ENCODE peak calls at places on chromosomes 1 and 21, in eight cellular contexts. H, E, I, V, R, W, M and N are unnamed samples.

GRCh38 chr1:176717052-176717754 is 254.2 kb downstream of the PAPPA2 start:
- DNase-seq in E (no peak), V (no peak), I (no peak), R (no peak), M (no peak), H (no peak), W (no peak), N (no peak)

GRCh38 chr1:106620521-106620954 is 435.9 kb upstream of the PRMT6 start:
- DNase-seq in R (no peak), H (no peak), V (no peak), W (no peak), M (no peak), E (peak; percentile 12), I (no peak), N (peak; percentile 34)

GRCh38 chr1:244048566-244049141 is 2.4 kb upstream of the ZBTB18 start:
- DNase-seq in W (no peak), V (no peak), I (no peak), H (no peak), M (no peak), E (peak; percentile 12), R (no peak), N (no peak)

GRCh38 chr1:22915816-22916468 is 56.7 kb downstream of the LACTBL1 start:
- DNase-seq in E (no peak), I (no peak), M (no peak), V (no peak), W (no peak), H (no peak), R (no peak), N (no peak)

GRCh38 chr1:182643699-182644098 is 39.5 kb upstream of the RGS16 start:
- DNase-seq in H (no peak), V (no peak), W (no peak), R (no peak), I (no peak), E (no peak), M (no peak), N (no peak)

GRCh38 chr1:30757196-30757949 is at the start of gene LAPTM5:
- DNase-seq in V (peak; percentile 48), I (peak; percentile 26), M (peak; percentile 18), H (peak; percentile 57), W (no peak), E (peak; percentile 69), R (peak; percentile 72), N (peak; percentile 55)

GRCh38 chr1:167454929-167455785 is 63.2 kb downstream of the CD247 start:
- DNase-seq in H (peak; percentile 53), W (peak; percentile 48), R (peak; percentile 77), E (peak; percentile 68), I (peak; percentile 43), V (peak; percentile 69), M (peak; percentile 64), N (peak; percentile 94)

GRCh38 chr1:200028586-200029034 is 1.1 kb downstream of the NR5A2 start:
- DNase-seq in V (no peak), R (no peak), E (no peak), W (no peak), M (no peak), I (no peak), H (no peak), N (no peak)

GRCh38 chr1:240602189-240602588 is 9.8 kb downstream of the GREM2 start:
- DNase-seq in H (no peak), E (no peak), V (no peak), R (no peak), W (no peak), I (no peak), M (no peak), N (no peak)

GRCh38 chr1:53982034-53982761 is 35.8 kb downstream of the LDLRAD1 start:
- DNase-seq in I (peak; percentile 54), W (peak; percentile 47), M (peak; percentile 25), R (peak; percentile 17), H (peak; percentile 24), V (no peak), E (no peak), N (no peak)

GRCh38 chr1:18480315-18481189 is at the start of gene KLHDC7A:
- DNase-seq in R (peak; percentile 33), E (no peak), I (no peak), V (peak; percentile 90), M (peak; percentile 65), H (no peak), W (no peak), N (no peak)
- TF ChIP-seq POLR2A in R (no peak), E (no peak), I (no peak), V (no peak), M (peak; percentile 70), H (no peak), W (no peak), N (no peak)

GRCh38 chr1:154353460-154353904 is 28.2 kb downstream of the ATP8B2 start:
- DNase-seq in R (peak; percentile 44), V (peak; percentile 51), W (no peak), M (peak; percentile 41), E (peak; percentile 76), I (no peak), H (no peak), N (no peak)
- H3K4me3 ChIP-seq in R (peak overlapping the region; percentile 51), V (peak overlapping the region; percentile 51), W (no peak overlapping the region), M (no peak overlapping the region), E (no peak overlapping the region), I (peak overlapping the region; percentile 32), H (no peak overlapping the region), N (no peak overlapping the region)

DNA sequence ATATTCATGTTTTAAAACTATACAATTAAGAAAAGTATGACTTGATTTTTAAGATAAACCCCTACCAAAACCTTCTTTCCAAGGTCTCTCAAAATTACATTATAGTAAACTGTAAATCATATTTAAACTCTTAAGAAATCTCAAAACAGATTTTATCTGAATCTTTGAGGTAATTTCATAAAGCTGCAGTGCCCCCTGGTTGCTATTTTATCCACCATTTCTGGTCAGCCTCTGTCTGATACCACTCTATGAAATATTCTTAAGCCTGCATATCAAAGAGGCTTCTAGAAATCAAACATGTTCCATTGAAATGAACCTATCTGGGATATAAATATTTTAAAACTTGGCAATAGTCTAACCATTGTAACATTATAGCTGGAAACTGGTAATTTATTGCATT is 317.3 kb downstream of the COL11A1 start:
- DNase-seq in R (no peak), M (no peak), H (no peak), E (no peak), I (no peak), W (no peak), V (no peak), N (no peak)
- TF ChIP-seq CTCF in R (no peak), M (no peak), H (no peak), E (no peak), I (no peak), W (no peak), V (no peak), N (no peak)

GRCh38 chr1:32361674-32362473 is 411 bp downstream of the FAM229A start:
- DNase-seq in W (peak; percentile 85), E (peak; percentile 68), R (peak; percentile 45), M (peak; percentile 56), H (peak; percentile 62), I (peak; percentile 69), V (peak; percentile 49), N (peak; percentile 90)
- TF ChIP-seq POLR2A in W (no peak), E (peak; percentile 25), R (no peak), M (peak; percentile 29), H (no peak), I (no peak), V (no peak), N (no peak)

GRCh38 chr21:34996304-34997081 is 52.6 kb downstream of the RUNX1 start:
- DNase-seq in W (no peak), R (no peak), E (peak; percentile 31), H (no peak), V (no peak), I (peak; percentile 42), M (no peak), N (peak; percentile 90)
- H3K4me3 ChIP-seq in W (no peak overlapping the region), R (no peak overlapping the region), E (no peak overlapping the region), H (no peak overlapping the region), V (no peak overlapping the region), I (no peak overlapping the region), M (no peak overlapping the region), N (no peak overlapping the region)

GRCh38 chr1:14769486-14770274 is 171.2 kb downstream of the KAZN start:
- DNase-seq in R (no peak), W (no peak), V (no peak), I (no peak), M (no peak), E (no peak), H (no peak), N (no peak)
- TF ChIP-seq CTCF in R (no peak), W (no peak), V (no peak), I (no peak), M (no peak), E (no peak), H (no peak), N (no peak)

DNA sequence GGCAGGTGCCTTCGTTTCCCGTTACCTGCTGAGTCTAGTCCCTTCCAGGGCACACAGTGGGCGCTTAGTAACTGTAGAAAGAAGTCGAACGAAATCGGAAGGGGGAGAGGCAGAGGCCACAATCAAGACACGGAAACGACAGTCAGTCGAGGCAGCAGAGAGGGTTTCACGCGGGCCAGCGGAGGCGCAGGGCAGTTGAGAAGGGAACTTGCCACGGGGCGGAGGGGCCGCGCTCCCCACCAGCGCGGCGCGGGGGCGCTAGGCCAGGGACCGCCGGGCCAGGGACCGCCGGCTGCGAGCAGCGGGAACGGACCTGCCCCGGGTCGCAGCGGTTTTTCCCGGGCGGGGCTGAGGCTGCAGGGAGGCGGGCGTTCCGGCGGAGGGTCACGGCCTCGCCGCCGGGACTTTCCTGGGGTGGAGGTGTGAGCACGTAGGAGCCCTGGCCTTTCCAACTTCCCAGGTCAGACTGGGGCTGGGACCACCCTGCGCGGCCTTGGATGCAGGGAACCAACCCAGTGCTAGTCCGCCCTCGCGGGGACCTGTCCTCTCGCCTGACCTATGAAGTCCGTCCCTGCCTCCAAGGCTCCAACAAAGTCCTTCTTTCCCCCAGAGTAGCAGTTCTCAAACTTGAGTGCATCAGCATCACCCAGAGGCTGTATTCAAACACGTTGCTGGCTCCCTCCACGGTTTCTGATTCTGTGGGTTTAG is 150.1 kb upstream of the FGGY start:
- DNase-seq in V (peak; percentile 52), I (peak; percentile 56), W (peak; percentile 63), H (peak; percentile 69), M (peak; percentile 34), E (peak; percentile 78), R (peak; percentile 56), N (no peak)
- TF ChIP-seq POLR2A in V (no peak), I (no peak), W (no peak), H (no peak), M (peak; percentile 26), E (peak; percentile 44), R (peak; percentile 19), N (no peak)

DNA sequence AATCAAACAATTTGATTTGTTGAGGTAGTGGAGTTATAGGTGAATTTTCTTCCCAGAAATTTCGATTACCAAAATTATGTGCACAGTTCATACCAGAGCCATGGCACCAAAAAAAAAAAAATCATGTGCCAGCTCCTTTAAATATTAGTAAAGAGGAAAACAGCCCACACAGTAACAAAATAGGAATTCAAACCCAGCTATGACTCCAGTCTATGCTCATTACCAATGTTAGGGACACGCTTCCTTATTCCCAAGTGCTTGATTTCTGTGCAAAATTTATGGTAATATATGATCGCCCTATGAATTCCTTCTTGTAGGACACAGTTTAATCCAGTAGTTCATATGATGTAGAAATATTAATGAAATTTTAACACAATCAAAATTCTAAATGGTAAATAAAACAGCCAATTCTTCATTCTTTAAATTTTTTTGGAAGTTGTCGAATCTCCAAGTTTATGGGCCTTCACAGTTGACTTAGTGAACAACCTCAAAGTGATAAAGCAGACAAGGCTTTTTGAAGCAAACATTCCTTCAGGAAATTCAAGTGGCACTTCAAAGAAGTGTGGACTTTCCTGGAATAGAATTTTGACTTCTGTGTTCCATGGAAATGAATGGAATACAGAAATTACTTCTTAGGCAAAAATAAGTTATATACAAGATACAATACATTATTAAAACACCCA is 1.9 kb downstream of the TOR1AIP2 start:
- DNase-seq in R (no peak), I (no peak), H (no peak), W (no peak), M (no peak), E (no peak), V (no peak), N (no peak)
- H3K4me3 ChIP-seq in R (peak overlapping the region; percentile 75), I (peak overlapping the region; percentile 81), H (peak overlapping the region; percentile 61), W (peak overlapping the region; percentile 70), M (no peak overlapping the region), E (no peak overlapping the region), V (peak overlapping the region; percentile 85), N (no peak overlapping the region)

GRCh38 chr21:39336457-39337008 is 12.4 kb downstream of the HMGN1 start:
- DNase-seq in V (no peak), H (no peak), W (no peak), E (no peak), M (no peak), I (no peak), R (no peak), N (no peak)
- TF ChIP-seq CTCF in V (no peak), H (no peak), W (no peak), E (no peak), M (no peak), I (no peak), R (no peak), N (no peak)